ENCODE peak calls at places on chromosomes 13 and 19, in five cellular contexts. K is H1, S is NT2/D1, X is GM12878, W is HepG2. U is an unnamed sample.

GRCh38 chr13:99995503-99996176 is 14.1 kb downstream of the ZIC2 start:
- DNase-seq in W (no peak), K (no peak), S (no peak), X (no peak), U (no peak)

GRCh38 chr19:5339950-5340636 is 519 bp downstream of the PTPRS start:
- DNase-seq in K (no peak), W (no peak), X (no peak), S (no peak), U (peak)

GRCh38 chr13:93029536-93029935 is 197.1 kb upstream of the GPC6 start:
- DNase-seq in S (no peak), X (no peak), W (no peak), K (no peak), U (no peak)

GRCh38 chr13:98626298-98626940 is 49.5 kb upstream of the STK24 start:
- DNase-seq in W (no peak), K (peak), X (no peak), S (no peak), U (no peak)

GRCh38 chr13:45615501-45616101 is at the start of gene ERICH6B:
- DNase-seq in W (no peak), K (peak), X (no peak), S (peak), U (no peak)

GRCh38 chr13:73610799-73611592 is 523.2 kb downstream of the KLF12 start:
- DNase-seq in K (no peak), W (no peak), X (no peak), S (no peak), U (no peak)

GRCh38 chr19:35039881-35040456 is 1.6 kb upstream of the HPN start:
- DNase-seq in S (no peak), X (no peak), K (peak), W (peak), U (no peak)

GRCh38 chr19:17873661-17874422 is 2.1 kb downstream of the SLC5A5 start:
- DNase-seq in K (peak), W (no peak), X (no peak), S (peak), U (peak)

GRCh38 chr19:14165986-14166385 is 29.6 kb upstream of the ASF1B start:
- DNase-seq in S (no peak), X (no peak), W (no peak), K (no peak), U (no peak)

GRCh38 chr19:16205205-16206045 is 7.7 kb downstream of the AP1M1 start:
- DNase-seq in W (peak), X (no peak), S (no peak), K (no peak), U (no peak)

GRCh38 chr19:52640916-52641315 is 2.8 kb upstream of the ZNF83 start:
- DNase-seq in S (no peak), W (no peak), X (no peak), K (peak), U (no peak)

GRCh38 chr19:1826557-1827521 is 14.8 kb upstream of the ATP8B3 start:
- DNase-seq in K (peak), W (no peak), S (no peak), X (no peak), U (no peak)

GRCh38 chr19:2149980-2150793 is 1.2 kb downstream of the AP3D1 start:
- DNase-seq in X (no peak), S (no peak), K (no peak), W (no peak), U (no peak)

GRCh38 chr13:59755647-59756290 is 408.0 kb downstream of the DIAPH3 start:
- DNase-seq in W (no peak), X (no peak), K (no peak), S (no peak), U (no peak)

GRCh38 chr19:18500820-18501219 is 21.1 kb downstream of the ELL start:
- DNase-seq in S (no peak), K (no peak), W (no peak), X (no peak), U (no peak)

GRCh38 chr19:45577111-45577905 is 7.3 kb downstream of the OPA3 start:
- DNase-seq in S (no peak), W (peak), K (no peak), X (no peak), U (no peak)

GRCh38 chr19:3178973-3179738 is 587 bp downstream of the S1PR4 start:
- DNase-seq in X (no peak), S (no peak), W (no peak), K (no peak), U (no peak)

GRCh38 chr13:40187324-40187795 is 479.1 kb downstream of the FOXO1 start:
- DNase-seq in S (no peak), W (no peak), K (no peak), X (no peak), U (peak)

GRCh38 chr13:50599927-50600326 is 243.6 kb downstream of the DLEU7 start:
- DNase-seq in X (no peak), W (no peak), K (no peak), S (no peak), U (no peak)

GRCh38 chr13:49086711-49087110 is 111.0 kb downstream of the FNDC3A start:
- DNase-seq in W (no peak), S (no peak), K (no peak), X (no peak), U (no peak)

GRCh38 chr13:69737129-69737935 is 370.3 kb upstream of the ATXN8OS start:
- DNase-seq in W (no peak), X (no peak), S (no peak), K (no peak), U (no peak)

GRCh38 chr13:28719656-28720055 is 886 bp upstream of the SLC46A3 start:
- DNase-seq in W (no peak), X (no peak), K (no peak), S (no peak), U (no peak)

GRCh38 chr13:50080158-50080855 is 65.1 kb downstream of the KCNRG start:
- DNase-seq in W (peak), X (no peak), S (no peak), K (no peak), U (no peak)

GRCh38 chr19:35545855-35546381 is 492 bp downstream of the TMEM147 start:
- DNase-seq in S (no peak), X (peak), K (no peak), W (no peak), U (peak)

GRCh38 chr13:110714798-110715394 is 1.4 kb downstream of the ING1 start:
- DNase-seq in K (peak), W (peak), X (no peak), S (no peak), U (no peak)
- TF ChIP-seq SUZ12 in K (no peak), W (no peak), X (no peak), S (no peak), U (no peak)

DNA sequence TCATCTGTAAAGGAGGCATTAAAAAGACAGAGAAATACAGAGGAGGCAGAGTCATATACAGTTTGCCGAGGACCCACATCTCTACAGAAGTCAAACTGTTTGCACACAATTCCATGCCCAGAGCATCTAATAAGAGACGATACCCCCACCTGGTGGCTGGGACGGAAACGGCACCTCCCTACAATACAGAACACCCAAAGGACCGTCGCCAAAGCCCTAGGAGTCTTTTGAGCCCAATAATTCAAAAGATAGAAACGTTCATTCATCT is 703 bp upstream of the PLEKHG2 start:
- DNase-seq in X (peak), W (peak), S (no peak), K (peak), U (peak)
- TF ChIP-seq SUZ12 in X (no peak), W (no peak), S (no peak), K (no peak), U (no peak)

GRCh38 chr13:91725646-91726045 is 327.2 kb downstream of the GPC5 start:
- DNase-seq in X (no peak), S (no peak), K (no peak), W (no peak), U (no peak)
- TF ChIP-seq SUZ12 in X (no peak), S (no peak), K (no peak), W (no peak), U (no peak)

GRCh38 chr19:55345818-55346724 is 6.4 kb downstream of the KMT5C start:
- DNase-seq in W (no peak), K (no peak), X (no peak), S (no peak), U (no peak)

GRCh38 chr19:55350620-55351315 is 3.8 kb downstream of the COX6B2 start:
- DNase-seq in S (no peak), X (no peak), K (no peak), W (no peak), U (no peak)

GRCh38 chr19:55347442-55348009 is 7.0 kb downstream of the COX6B2 start:
- DNase-seq in X (no peak), K (no peak), W (no peak), S (no peak), U (no peak)

GRCh38 chr19:55346725-55347441 is 7.2 kb downstream of the KMT5C start:
- DNase-seq in W (no peak), K (no peak), S (no peak), X (no peak), U (no peak)

DNA sequence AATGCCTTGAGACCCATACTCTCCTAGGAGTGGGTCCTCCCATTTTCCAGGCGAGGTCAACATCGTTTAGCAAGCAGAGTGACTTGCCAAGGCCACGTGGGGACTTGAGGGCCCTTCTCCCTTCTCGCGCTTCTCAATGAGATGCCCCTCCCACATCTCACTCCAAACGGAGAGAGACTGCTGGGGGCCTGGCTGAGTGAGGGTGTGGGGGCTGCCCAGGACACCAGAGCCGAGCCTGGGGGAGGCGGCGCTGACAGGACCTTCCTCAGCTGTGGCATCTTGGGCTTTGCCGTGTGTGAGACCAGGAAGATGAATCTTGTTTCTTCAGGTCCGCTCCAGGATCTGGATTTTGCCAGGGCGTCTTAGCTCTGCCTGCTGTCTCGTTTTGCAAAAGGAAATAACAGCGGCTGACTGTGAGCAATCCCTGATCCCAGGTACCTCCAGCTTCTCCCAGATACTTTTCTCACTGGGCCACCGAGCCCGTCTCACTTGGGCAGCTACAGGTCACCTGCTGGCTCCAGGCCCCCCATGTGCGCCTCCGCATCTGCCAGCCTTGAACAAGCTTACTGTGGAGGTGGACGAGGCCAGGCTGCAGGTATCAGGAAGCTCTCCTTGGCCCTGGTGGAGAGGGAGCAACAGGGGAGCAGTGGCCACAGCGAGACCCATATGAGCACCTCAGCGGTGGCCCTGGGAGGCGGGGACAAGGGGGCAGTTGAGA is 6.0 kb downstream of the COX6B2 start:
- DNase-seq in W (no peak), K (peak), X (no peak), S (peak), U (no peak)
- TF ChIP-seq SUZ12 in W (no peak), K (no peak), X (no peak), S (no peak), U (no peak)

U was measured in HEK293T.